ENCODE peak calls at places on chromosomes 16 and 17, in ten cellular contexts. D is IMR-90, F is aorta, H is ovary, G is upper lobe of right lung, B is uterus, Q is DND-41, N is psoas muscle, M is SK-N-SH, R is osteoblast. K is an unnamed sample.

GRCh38 chr17:48491527-48492273 is 39.1 kb downstream of the HOXB1 start:
- DNase-seq in M (no peak), N (no peak), G (no peak), Q (no peak), H (no peak), R (no peak), B (no peak), D (peak; percentile 48), F (no peak), K (no peak)

GRCh38 chr16:56269824-56270684 is 78.8 kb downstream of the GNAO1 start:
- DNase-seq in B (peak; percentile 36), F (no peak), G (peak; percentile 64), N (no peak), Q (no peak), H (no peak), M (no peak), R (peak; percentile 92), D (peak; percentile 86), K (peak; percentile 30)

GRCh38 chr17:7379134-7379533 is 1.8 kb upstream of the TNK1 start:
- DNase-seq in G (no peak), B (no peak), F (no peak), Q (no peak), D (no peak), R (peak; percentile 49), N (no peak), H (no peak), M (no peak), K (no peak)

GRCh38 chr16:57475711-57476339 is 10.5 kb downstream of the DOK4 start:
- DNase-seq in M (peak; percentile 83), F (peak; percentile 82), G (peak; percentile 81), Q (peak; percentile 71), N (peak; percentile 67), H (no peak), R (no peak), B (no peak), D (peak; percentile 33), K (no peak)

GRCh38 chr17:82924812-82925211 is 85.0 kb upstream of the ZNF750 start:
- DNase-seq in R (no peak), G (no peak), M (no peak), D (no peak), F (peak; percentile 69), N (peak; percentile 26), H (no peak), B (no peak), Q (no peak), K (no peak)

GRCh38 chr16:67881557-67882220 is 3.0 kb upstream of the NRN1L start:
- DNase-seq in M (no peak), N (peak; percentile 82), Q (no peak), G (no peak), D (no peak), R (peak; percentile 87), H (no peak), F (no peak), B (no peak), K (peak; percentile 31)

GRCh38 chr16:8673611-8674412 is 605 bp upstream of the ABAT start:
- DNase-seq in N (no peak), M (no peak), F (no peak), R (peak; percentile 68), G (no peak), D (no peak), H (no peak), Q (no peak), B (no peak), K (no peak)

GRCh38 chr17:14784997-14785696 is 480.0 kb downstream of the PMP22 start:
- DNase-seq in R (no peak), F (no peak), B (no peak), G (no peak), H (no peak), Q (no peak), M (no peak), N (no peak), D (no peak), K (no peak)

GRCh38 chr17:6862822-6863221 is 31.3 kb upstream of the TEKT1 start:
- DNase-seq in M (no peak), D (no peak), F (no peak), G (no peak), R (no peak), H (no peak), N (no peak), B (no peak), Q (no peak), K (no peak)

GRCh38 chr17:61405686-61406542 is 6.3 kb downstream of the TBX2 start:
- DNase-seq in G (peak; percentile 59), Q (no peak), N (no peak), D (peak; percentile 27), R (peak; percentile 80), H (no peak), B (no peak), M (peak; percentile 36), F (peak; percentile 63), K (no peak)

GRCh38 chr17:68771867-68772515 is 170.8 kb upstream of the FAM20A start:
- DNase-seq in N (no peak), B (peak; percentile 51), Q (peak; percentile 21), G (no peak), R (peak; percentile 88), F (no peak), H (no peak), D (peak; percentile 75), M (peak; percentile 52), K (peak; percentile 29)

GRCh38 chr17:6476834-6477210 is 32.6 kb downstream of the PIMREG start:
- DNase-seq in M (no peak), N (no peak), Q (no peak), D (no peak), G (no peak), H (no peak), B (no peak), R (peak; percentile 52), F (no peak), K (no peak)

GRCh38 chr17:21302711-21303425 is 18.4 kb downstream of the MAP2K3 start:
- DNase-seq in D (no peak), M (peak; percentile 52), Q (no peak), N (peak; percentile 53), H (no peak), F (peak; percentile 74), G (no peak), B (no peak), R (peak; percentile 75), K (no peak)

GRCh38 chr16:14409563-14409962 is 220.5 kb downstream of the PARN start:
- DNase-seq in R (peak; percentile 93), N (peak; percentile 67), D (peak; percentile 91), M (no peak), G (no peak), Q (no peak), B (peak; percentile 25), F (no peak), H (no peak), K (no peak)

GRCh38 chr16:73059779-73060178 is 11.9 kb upstream of the ZFHX3 start:
- DNase-seq in R (no peak), B (no peak), D (no peak), H (no peak), N (no peak), Q (no peak), G (no peak), F (no peak), M (no peak), K (no peak)
- H3K27ac ChIP-seq in R (peak overlapping the region; percentile 67), B (peak overlapping the region; percentile 99), D (no peak overlapping the region), H (no peak overlapping the region), N (peak overlapping the region; percentile 66), Q (no peak overlapping the region), G (peak overlapping the region; percentile 73), F (peak overlapping the region; percentile 100), M (peak overlapping the region; percentile 75), K (peak overlapping the region; percentile 40)

GRCh38 chr17:40563371-40564052 is 1.8 kb downstream of the CCR7 start:
- DNase-seq in H (no peak), B (no peak), N (no peak), Q (no peak), G (no peak), M (no peak), R (no peak), F (peak; percentile 33), D (no peak), K (no peak)

GRCh38 chr17:40562841-40563370 is 2.4 kb downstream of the CCR7 start:
- DNase-seq in M (no peak), B (no peak), D (no peak), N (no peak), H (no peak), Q (no peak), R (no peak), G (no peak), F (no peak), K (no peak)

GRCh38 chr17:40566027-40566426 is 755 bp upstream of the CCR7 start:
- DNase-seq in R (no peak), H (no peak), Q (no peak), N (no peak), M (no peak), B (no peak), F (no peak), D (no peak), G (no peak), K (no peak)

GRCh38 chr17:40564883-40565744 is at the start of gene CCR7:
- DNase-seq in H (no peak), G (peak; percentile 45), N (no peak), D (no peak), B (no peak), F (peak; percentile 74), R (no peak), M (no peak), Q (peak; percentile 91), K (no peak)

DNA sequence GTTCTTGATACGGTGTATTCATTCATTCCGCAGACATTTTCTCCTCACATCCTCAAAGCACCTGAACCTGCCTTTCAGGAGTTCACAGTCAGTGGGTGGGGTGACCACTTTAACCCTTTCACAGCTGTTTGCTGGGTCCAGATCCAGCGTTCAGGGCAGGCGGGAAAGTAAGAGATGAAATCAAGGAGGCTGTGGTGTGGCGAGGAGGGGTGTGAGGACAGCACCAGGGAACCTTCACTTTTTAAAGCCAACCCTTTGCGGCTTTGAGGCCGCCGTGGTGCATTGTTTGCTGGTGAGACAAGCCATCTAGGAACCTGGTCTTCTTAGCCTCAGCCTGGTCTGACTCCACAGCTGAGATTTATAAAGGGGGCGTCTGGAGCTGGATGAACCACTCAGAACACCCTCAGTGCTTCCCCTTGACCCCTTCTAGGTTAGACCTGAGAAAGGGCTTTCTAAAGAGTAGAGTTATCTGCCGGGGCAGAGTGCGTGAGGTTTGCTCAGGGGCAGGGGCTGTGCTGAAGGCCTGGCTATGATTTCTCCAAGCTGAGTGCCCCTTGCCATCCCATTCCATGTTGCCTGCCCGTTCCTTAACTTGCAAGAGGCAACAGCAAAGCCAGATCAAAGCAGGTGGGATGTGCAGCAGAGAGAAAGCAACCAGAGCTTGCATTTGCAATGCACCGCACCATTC is 933 bp downstream of the CCR7 start:
- DNase-seq in D (no peak), H (no peak), M (no peak), N (peak; percentile 36), Q (no peak), G (no peak), F (peak; percentile 69), B (no peak), R (no peak), K (no peak)
- H3K4me3 ChIP-seq in D (no peak overlapping the region), H (no peak overlapping the region), M (no peak overlapping the region), N (no peak overlapping the region), Q (no peak overlapping the region), G (peak overlapping the region; percentile 0), F (no peak overlapping the region), B (no peak overlapping the region), R (no peak overlapping the region), K (no peak overlapping the region)

GRCh38 chr17:76075364-76076099 is 951 bp downstream of the GALR2 start:
- DNase-seq in R (peak; percentile 88), H (no peak), F (no peak), G (peak; percentile 61), D (no peak), B (peak; percentile 25), M (peak; percentile 74), Q (no peak), N (no peak), K (no peak)
- H3K4me1 ChIP-seq in R (peaks cover 9% of the 10 kb centered on the region), H (peaks cover 27% of the 10 kb centered on the region), F (no peaks in the 10 kb centered on the region), G (peaks cover 43% of the 10 kb centered on the region), D (peaks cover 3% of the 10 kb centered on the region), B (peaks cover 18% of the 10 kb centered on the region), M (peaks cover 38% of the 10 kb centered on the region), Q (peaks cover 27% of the 10 kb centered on the region), N (peaks cover 38% of the 10 kb centered on the region), K (peaks cover 68% of the 10 kb centered on the region)

GRCh38 chr17:2055494-2056220 is 754 bp downstream of the HIC1 start:
- DNase-seq in R (peak; percentile 99), H (peak; percentile 67), N (peak; percentile 67), G (no peak), M (no peak), D (peak; percentile 55), F (no peak), Q (peak; percentile 34), B (peak; percentile 57), K (peak; percentile 68)
- H3K27ac ChIP-seq in R (peak overlapping the region; percentile 65), H (peak overlapping the region; percentile 98), N (peak overlapping the region; percentile 62), G (peak overlapping the region; percentile 84), M (no peak overlapping the region), D (peak overlapping the region; percentile 98), F (no peak overlapping the region), Q (no peak overlapping the region), B (peak overlapping the region; percentile 99), K (peak overlapping the region; percentile 78)

K was measured in heart right ventricle.